ENCODE peak calls at places on chromosomes 13 and 19, in four cellular contexts. R is cardiac muscle cell, U is heart right ventricle, M is BJ. K is an unnamed sample.

GRCh38 chr13:110910013-110910890 is 4.6 kb downstream of the ANKRD10 start:
- DNase-seq in R (no peak), U (no peak), M (no peak), K (no peak)

GRCh38 chr13:23378009-23378632 is 55.4 kb downstream of the SACS start:
- DNase-seq in R (peak; percentile 92), U (peak; percentile 51), M (peak; percentile 100), K (peak; percentile 84)

GRCh38 chr13:42355118-42355840 is 83.3 kb downstream of the AKAP11 start:
- DNase-seq in R (no peak), U (no peak), M (no peak), K (no peak)

GRCh38 chr19:11530432-11530831 is 1.5 kb upstream of the ECSIT start:
- DNase-seq in R (peak; percentile 90), U (peak; percentile 78), M (no peak), K (no peak)

GRCh38 chr19:12648088-12648487 is 18.5 kb downstream of the MAN2B1 start:
- DNase-seq in R (no peak), U (no peak), M (no peak), K (no peak)

GRCh38 chr19:16922949-16923348 is 34.1 kb downstream of the F2RL3 start:
- DNase-seq in R (no peak), U (no peak), M (no peak), K (no peak)

GRCh38 chr19:35509018-35509652 is 4.3 kb downstream of the DMKN start:
- DNase-seq in R (no peak), U (no peak), M (no peak), K (peak; percentile 34)

GRCh38 chr13:72144625-72145024 is 277.6 kb upstream of the DACH1 start:
- DNase-seq in R (no peak), U (no peak), M (no peak), K (no peak)

GRCh38 chr19:36064829-36065228 is 10.1 kb downstream of the WDR62 start:
- DNase-seq in R (no peak), U (no peak), M (no peak), K (no peak)

DNA sequence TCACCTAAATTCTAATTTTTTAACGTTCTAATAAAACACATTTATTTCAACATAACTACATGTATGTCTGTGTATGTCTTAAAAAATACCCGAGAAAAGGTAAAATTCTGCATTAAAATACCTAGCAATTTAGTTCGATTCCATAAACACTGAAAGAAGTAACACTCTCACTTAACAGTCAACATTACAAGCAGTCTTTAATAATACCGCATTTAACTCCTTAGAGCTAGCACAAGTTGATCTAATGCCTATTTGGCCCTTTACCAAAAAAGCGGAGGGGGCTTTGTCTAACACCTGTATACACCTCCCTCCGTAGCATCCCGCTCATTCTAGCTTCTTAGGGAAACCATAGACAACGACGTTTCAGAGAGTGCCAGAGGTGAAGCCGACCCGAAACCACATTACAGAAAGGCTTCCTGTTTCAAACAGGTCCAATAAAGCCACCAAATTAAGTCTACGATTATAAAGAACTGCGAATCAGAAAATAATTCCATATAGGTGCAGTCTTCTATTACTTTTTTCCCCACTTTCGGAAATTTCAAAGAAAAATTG is 1.2 kb downstream of the SPART start:
- DNase-seq in R (peak; percentile 42), U (peak; percentile 25), M (no peak), K (no peak)
- H3K4me3 ChIP-seq in R (peak overlapping the region; percentile 80), U (peak overlapping the region; percentile 69), M (peak overlapping the region; percentile 62), K (peak overlapping the region; percentile 80)

GRCh38 chr19:49593233-49594113 is 2.5 kb downstream of the PRR12 start:
- DNase-seq in R (peak; percentile 94), U (peak; percentile 95), M (peak; percentile 51), K (peak; percentile 61)
- H3K4me3 ChIP-seq in R (peak overlapping the region; percentile 99), U (peak overlapping the region; percentile 80), M (peak overlapping the region; percentile 53), K (peak overlapping the region; percentile 52)

DNA sequence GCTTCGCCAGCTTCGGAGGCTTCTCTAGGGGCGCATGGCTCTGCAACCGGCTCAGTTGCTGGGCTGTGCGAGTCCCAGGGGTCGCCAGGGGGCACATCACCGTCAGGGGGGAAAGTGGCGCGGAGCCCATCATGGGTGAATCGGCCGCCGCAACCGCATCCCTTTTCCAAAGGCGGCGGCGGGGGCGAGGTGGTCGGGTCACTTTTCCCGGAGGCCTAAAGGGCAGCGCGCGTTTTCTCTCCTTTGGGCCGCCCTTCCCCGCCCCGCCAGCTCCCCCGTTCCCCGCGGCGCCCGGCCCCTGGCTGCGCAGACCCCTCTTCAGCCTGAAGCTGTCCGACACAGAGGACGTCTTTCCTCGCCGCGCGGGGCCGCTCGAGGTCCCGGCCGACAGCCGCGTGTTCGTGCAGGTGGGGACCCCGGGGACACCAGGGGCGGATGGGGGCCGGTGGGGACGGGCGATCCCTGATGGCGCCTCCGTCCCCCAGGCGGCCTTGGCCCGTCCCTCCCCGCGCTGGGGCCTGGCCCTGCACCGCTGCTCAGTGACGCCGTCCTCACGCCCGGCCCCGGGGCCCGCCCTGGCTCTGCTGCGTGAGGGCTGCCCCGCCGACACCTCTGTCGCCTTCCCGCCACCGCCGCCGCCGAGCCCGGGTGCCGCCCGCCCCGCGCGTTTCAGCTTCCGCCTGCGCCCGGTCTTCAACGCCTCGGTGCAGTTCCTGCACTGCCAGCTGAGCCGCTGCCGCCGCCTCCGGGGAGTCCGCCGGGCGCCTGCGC is 1.7 kb downstream of the TGFBR3L start:
- DNase-seq in R (no peak), U (no peak), M (no peak), K (no peak)
- H3K4me3 ChIP-seq in R (peak overlapping the region; percentile 29), U (peak overlapping the region; percentile 28), M (peak overlapping the region; percentile 49), K (peak overlapping the region; percentile 32)

DNA sequence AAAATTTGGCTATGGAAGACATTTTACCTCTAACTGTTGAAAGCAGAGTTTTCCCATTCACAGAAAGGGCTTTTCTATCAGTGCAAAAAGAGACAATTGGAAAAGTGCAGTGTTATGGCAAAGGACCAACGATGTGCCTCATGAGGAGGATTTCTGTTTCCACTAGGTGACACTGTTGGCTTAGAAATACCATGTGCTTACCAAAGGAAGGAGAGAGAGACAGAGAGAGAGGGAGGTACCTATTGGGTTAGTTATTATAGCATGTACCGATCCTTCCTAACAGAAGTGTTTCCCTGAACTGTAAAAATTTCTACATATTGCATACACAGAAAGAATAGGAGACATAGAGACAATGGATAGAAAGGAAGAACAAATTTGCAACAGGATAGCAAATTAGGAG is 23.9 kb upstream of the PSG4 start:
- DNase-seq in R (peak; percentile 6), U (no peak), M (no peak), K (no peak)
- H3K4me3 ChIP-seq in R (no peak overlapping the region), U (no peak overlapping the region), M (no peak overlapping the region), K (no peak overlapping the region)

GRCh38 chr19:22256856-22257255 is 29.4 kb upstream of the ZNF729 start:
- DNase-seq in R (no peak), U (no peak), M (no peak), K (no peak)
- H3K4me3 ChIP-seq in R (no peak overlapping the region), U (no peak overlapping the region), M (no peak overlapping the region), K (no peak overlapping the region)

DNA sequence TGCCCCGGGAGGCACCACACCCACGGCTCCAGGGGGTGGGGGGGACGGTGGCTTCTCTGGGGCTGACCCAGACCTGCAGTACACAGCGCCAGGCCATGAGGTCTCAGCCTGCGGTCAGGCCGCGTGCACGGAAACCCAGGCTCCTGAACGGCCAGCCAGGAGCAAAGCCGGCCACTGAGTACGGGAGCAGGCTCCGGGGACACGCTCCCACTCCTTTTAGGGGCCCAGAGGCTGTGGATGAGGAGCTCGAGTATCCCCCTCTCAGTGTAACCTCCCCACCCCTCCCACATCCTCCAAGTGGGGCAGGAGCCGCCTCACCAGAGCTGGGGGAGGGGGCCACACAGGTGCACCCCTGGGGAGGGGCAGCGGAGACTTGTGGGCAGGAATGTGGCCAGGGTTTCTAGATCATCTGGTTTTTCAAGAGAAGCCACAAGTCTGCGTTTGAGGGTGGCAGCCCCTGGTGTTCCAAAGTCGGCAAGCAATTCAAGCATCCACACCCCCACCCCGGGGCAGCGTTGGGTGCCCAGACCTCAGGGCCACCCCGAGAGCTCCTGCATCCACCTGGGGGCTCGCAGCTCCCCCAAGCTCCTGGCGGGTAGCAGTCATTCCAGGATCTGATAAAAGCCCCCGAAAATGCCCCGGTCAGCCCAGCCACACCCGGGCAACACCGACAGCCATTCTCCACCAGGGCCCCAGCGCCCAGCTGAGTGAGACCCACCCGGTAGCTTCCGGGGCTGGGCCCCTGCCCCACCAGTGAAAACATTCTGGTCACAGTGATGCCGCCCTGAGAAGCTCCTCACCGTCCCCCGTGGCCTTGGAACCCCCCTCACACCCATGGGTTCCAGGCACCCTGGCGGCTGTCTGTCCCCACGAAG is 6.1 kb downstream of the SBNO2 start:
- DNase-seq in R (no peak), U (no peak), M (no peak), K (no peak)
- H3K4me3 ChIP-seq in R (no peak overlapping the region), U (no peak overlapping the region), M (no peak overlapping the region), K (peak overlapping the region; percentile 2)

GRCh38 chr13:50609016-50609415 is 234.5 kb downstream of the DLEU7 start:
- DNase-seq in R (no peak), U (no peak), M (no peak), K (no peak)

GRCh38 chr13:50613356-50613831 is 230.1 kb downstream of the DLEU7 start:
- DNase-seq in R (peak; percentile 42), U (no peak), M (no peak), K (no peak)

GRCh38 chr13:50612717-50613116 is 230.8 kb downstream of the DLEU7 start:
- DNase-seq in R (no peak), U (no peak), M (no peak), K (no peak)

GRCh38 chr13:50610238-50610637 is 233.3 kb downstream of the DLEU7 start:
- DNase-seq in R (no peak), U (no peak), M (no peak), K (no peak)

GRCh38 chr13:50611117-50611781 is 232.2 kb downstream of the DLEU7 start:
- DNase-seq in R (no peak), U (no peak), M (no peak), K (no peak)
- H3K4me3 ChIP-seq in R (no peak overlapping the region), U (no peak overlapping the region), M (no peak overlapping the region), K (no peak overlapping the region)

GRCh38 chr19:51066816-51067215 is 1.9 kb upstream of the KLK13 start:
- DNase-seq in R (no peak), U (no peak), M (no peak), K (no peak)

GRCh38 chr19:51063664-51064063 is 1.2 kb downstream of the KLK13 start:
- DNase-seq in R (no peak), U (no peak), M (no peak), K (no peak)

GRCh38 chr19:51066393-51066792 is 1.5 kb upstream of the KLK13 start:
- DNase-seq in R (no peak), U (no peak), M (no peak), K (no peak)

GRCh38 chr19:51065221-51065960 is 499 bp upstream of the KLK13 start:
- DNase-seq in R (peak; percentile 8), U (no peak), M (no peak), K (no peak)

GRCh38 chr19:51064534-51065220 is at the start of gene KLK13:
- DNase-seq in R (peak; percentile 37), U (peak; percentile 51), M (no peak), K (no peak)
- H3K4me3 ChIP-seq in R (peak within 1 kb of the TSS; percentile 29), U (peak within 1 kb of the TSS; percentile 28), M (no peak within 1 kb of the TSS), K (peak within 1 kb of the TSS; percentile 0)

GRCh38 chr19:33622809-33623511 is 1.2 kb downstream of the CHST8 start:
- DNase-seq in R (no peak), U (no peak), M (no peak), K (no peak)
- H3K4me3 ChIP-seq in R (peak overlapping the region; percentile 64), U (peak overlapping the region; percentile 51), M (no peak overlapping the region), K (no peak overlapping the region)

K was measured in kidney epithelial cell.